ENCODE peak calls at places on chromosomes 6 and 20, in nine cellular contexts. A is tibial artery; W is type B pancreatic cell; S is stimulated activated naive CD8-positive, alpha-beta T cell treated with anti-CD3 and anti-CD28 coated beads, Interleukin-15, amount 100 ng/mL, for 72 hours; Z is fibroblast of the conjunctiva; K is GM20000; F is CD4-positive, alpha-beta T cell; G is activated CD4-positive, CD25-positive, alpha-beta regulatory T cell; X is stimulated activated CD4-positive, alpha-beta T cell treated with anti-CD3 and anti-CD28 coated beads, Interleukin-15, amount 100 ng/mL, for 24 hours. T is an unnamed sample.

GRCh38 chr20:39631557-39631956 is 669.4 kb downstream of the DHX35 start:
- DNase-seq in A (no peak), W (no peak), S (no peak), Z (no peak), K (no peak), F (no peak), G (no peak), X (no peak), T (no peak)

GRCh38 chr6:170231496-170232185 is 59.2 kb downstream of the DLL1 start:
- DNase-seq in A (no peak), W (no peak), S (no peak), Z (no peak), K (no peak), F (no peak), G (no peak), X (no peak), T (no peak)

GRCh38 chr6:43856005-43856765 is 86.2 kb downstream of the VEGFA start:
- DNase-seq in A (no peak), W (no peak), S (no peak), Z (no peak), K (no peak), F (no peak), G (no peak), X (no peak), T (no peak)

GRCh38 chr20:33251496-33251895 is 15.7 kb downstream of the BPIFA1 start:
- DNase-seq in A (no peak), W (no peak), S (no peak), Z (no peak), K (no peak), F (no peak), G (no peak), X (no peak), T (no peak)

GRCh38 chr20:62575976-62576722 is 66.2 kb upstream of the SLCO4A1 start:
- DNase-seq in A (no peak), W (no peak), S (no peak), Z (no peak), K (no peak), F (no peak), G (no peak), X (no peak), T (no peak)

GRCh38 chr6:24831771-24832718 is 33.3 kb upstream of the ARMH2 start:
- DNase-seq in A (no peak), W (no peak), S (no peak), Z (peak), K (no peak), F (no peak), G (no peak), X (peak), T (no peak)

GRCh38 chr20:43987531-43987930 is 72.9 kb downstream of the TOX2 start:
- DNase-seq in A (no peak), W (no peak), S (no peak), Z (no peak), K (no peak), F (no peak), G (no peak), X (no peak), T (no peak)

GRCh38 chr20:4082406-4083102 is 67.2 kb upstream of the RNF24 start:
- DNase-seq in A (peak), W (no peak), S (peak), Z (no peak), K (peak), F (peak), G (peak), X (peak), T (peak)

GRCh38 chr6:136037885-136038460 is 186.5 kb downstream of the PDE7B start:
- DNase-seq in A (no peak), W (no peak), S (no peak), Z (peak), K (no peak), F (no peak), G (no peak), X (no peak), T (no peak)

GRCh38 chr6:130371921-130372320 is 6.1 kb downstream of the TMEM200A start:
- DNase-seq in A (no peak), W (no peak), S (no peak), Z (no peak), K (no peak), F (no peak), G (no peak), X (no peak), T (no peak)

GRCh38 chr20:41387433-41387832 is 20.8 kb upstream of the EMILIN3 start:
- DNase-seq in A (no peak), W (no peak), S (no peak), Z (no peak), K (no peak), F (no peak), G (no peak), X (no peak), T (no peak)

GRCh38 chr20:32343438-32343837 is 14.7 kb upstream of the ASXL1 start:
- DNase-seq in A (no peak), W (no peak), S (no peak), Z (no peak), K (no peak), F (no peak), G (no peak), X (no peak), T (no peak)

GRCh38 chr20:59210186-59210585 is 46.6 kb downstream of the ZNF831 start:
- DNase-seq in A (no peak), W (no peak), S (no peak), Z (no peak), K (no peak), F (no peak), G (no peak), X (no peak), T (no peak)

GRCh38 chr6:80142586-80142985 is 36.1 kb downstream of the BCKDHB start:
- DNase-seq in A (no peak), W (no peak), S (no peak), Z (no peak), K (no peak), F (no peak), G (no peak), X (no peak), T (no peak)

GRCh38 chr6:144878577-144878976 is 593.4 kb downstream of the UTRN start:
- DNase-seq in A (no peak), W (no peak), S (no peak), Z (no peak), K (no peak), F (no peak), G (no peak), X (no peak), T (no peak)

GRCh38 chr20:51402201-51402600 is 140.3 kb downstream of the NFATC2 start:
- DNase-seq in A (no peak), W (no peak), S (peak), Z (no peak), K (no peak), F (no peak), G (no peak), X (peak), T (peak)

GRCh38 chr6:6565069-6565468 is 23.5 kb upstream of the LY86 start:
- DNase-seq in A (no peak), W (no peak), S (no peak), Z (no peak), K (no peak), F (no peak), G (no peak), X (no peak), T (no peak)

GRCh38 chr20:63740501-63741353 is 1.2 kb downstream of the SLC2A4RG start:
- DNase-seq in A (peak), W (peak), S (peak), Z (peak), K (peak), F (peak), G (no peak), X (peak), T (no peak)

GRCh38 chr6:87066449-87067288 is 28.2 kb downstream of the CGA start:
- DNase-seq in A (no peak), W (no peak), S (peak), Z (peak), K (peak), F (peak), G (no peak), X (peak), T (no peak)

GRCh38 chr20:63835031-63835858 is 4.2 kb upstream of the ZBTB46 start:
- DNase-seq in A (peak), W (no peak), S (no peak), Z (peak), K (peak), F (no peak), G (no peak), X (no peak), T (no peak)

GRCh38 chr6:30037182-30037788 is 23.8 kb upstream of the POLR1H start:
- DNase-seq in A (no peak), W (no peak), S (no peak), Z (no peak), K (peak), F (no peak), G (no peak), X (no peak), T (no peak)

GRCh38 chr20:21515300-21516179 is 1.7 kb upstream of the NKX2-2 start:
- DNase-seq in A (no peak), W (peak), S (no peak), Z (no peak), K (peak), F (no peak), G (no peak), X (no peak), T (no peak)

GRCh38 chr6:100126682-100127484 is 132.9 kb upstream of the MCHR2 start:
- DNase-seq in A (no peak), W (no peak), S (no peak), Z (no peak), K (peak), F (no peak), G (no peak), X (no peak), T (no peak)

GRCh38 chr6:34272022-34272926 is 23.5 kb upstream of the SMIM29 start:
- DNase-seq in A (no peak), W (no peak), S (no peak), Z (no peak), K (peak), F (no peak), G (no peak), X (no peak), T (no peak)

GRCh38 chr20:57462781-57463180 is 62.2 kb downstream of the CTCFL start:
- DNase-seq in A (no peak), W (no peak), S (no peak), Z (no peak), K (no peak), F (no peak), G (no peak), X (no peak), T (no peak)

GRCh38 chr20:45318948-45319347 is 10.8 kb upstream of the MATN4 start:
- DNase-seq in A (no peak), W (no peak), S (peak), Z (no peak), K (no peak), F (no peak), G (no peak), X (no peak), T (no peak)

GRCh38 chr20:47586648-47587306 is 85.1 kb downstream of the NCOA3 start:
- DNase-seq in A (no peak), W (no peak), S (no peak), Z (peak), K (no peak), F (no peak), G (no peak), X (no peak), T (no peak)

GRCh38 chr20:1912056-1912455 is 16.8 kb downstream of the SIRPA start:
- DNase-seq in A (no peak), W (no peak), S (no peak), Z (no peak), K (no peak), F (no peak), G (no peak), X (no peak), T (no peak)

GRCh38 chr6:12331951-12332749 is 42.0 kb downstream of the EDN1 start:
- DNase-seq in A (no peak), W (no peak), S (no peak), Z (no peak), K (no peak), F (no peak), G (no peak), X (no peak), T (no peak)

GRCh38 chr6:80174931-80175572 is 68.6 kb downstream of the BCKDHB start:
- DNase-seq in A (no peak), W (no peak), S (no peak), Z (no peak), K (no peak), F (no peak), G (no peak), X (no peak), T (no peak)

GRCh38 chr6:54846243-54846856 is at the start of gene FAM83B:
- DNase-seq in A (no peak), W (peak), S (no peak), Z (no peak), K (no peak), F (no peak), G (no peak), X (no peak), T (no peak)

GRCh38 chr6:43608310-43608763 is 20.7 kb downstream of the GTPBP2 start:
- DNase-seq in A (no peak), W (no peak), S (peak), Z (peak), K (peak), F (peak), G (peak), X (peak), T (peak)

GRCh38 chr6:138036111-138036510 is 71.1 kb downstream of the PERP start:
- DNase-seq in A (no peak), W (no peak), S (no peak), Z (no peak), K (no peak), F (no peak), G (no peak), X (no peak), T (no peak)

GRCh38 chr6:86192123-86192522 is 549.4 kb upstream of the SYNCRIP start:
- DNase-seq in A (no peak), W (no peak), S (no peak), Z (no peak), K (peak), F (no peak), G (no peak), X (no peak), T (no peak)

T was measured in activated T-helper 1 cell treated with Interleukin-2 at 50 U/mL for 16 hours.